ENCODE peak calls at places on chromosomes 4 and X, in nine cellular contexts. R is fibroblast of lung, U is neural progenitor cell, K is endothelial cell of umbilical vein, B is GM23338, F is DND-41, O is mammary epithelial cell, D is SK-N-SH, V is IMR-90. G is an unnamed sample.
A peak's percentile ranks its signal among the peaks of the same experiment; 100 is the strongest.

GRCh38 chr4:10582059-10582686 is 102.4 kb downstream of the CLNK start:
- DNase-seq in D (peak; percentile 27), F (peak; percentile 42), U (peak; percentile 60), O (peak; percentile 35), K (peak; percentile 56), V (peak; percentile 69), R (peak; percentile 37), B (peak; percentile 72), G (peak; percentile 77)

GRCh38 chr4:188444500-188444899 is 305.3 kb downstream of the TRIML1 start:
- DNase-seq in O (no peak), D (no peak), B (no peak), K (no peak), U (no peak), R (no peak), V (no peak), F (no peak), G (no peak)

GRCh38 chrX:14963447-14964236 is 90.4 kb downstream of the MOSPD2 start:
- DNase-seq in R (peak; percentile 75), F (no peak), U (no peak), B (no peak), K (peak; percentile 29), D (no peak), O (peak; percentile 90), V (peak; percentile 47), G (no peak)

GRCh38 chrX:111854778-111855490 is 21.0 kb upstream of the TRPC5OS start:
- DNase-seq in F (no peak), B (peak; percentile 51), D (peak; percentile 4), U (no peak), O (peak; percentile 17), K (no peak), V (peak; percentile 11), R (no peak), G (peak; percentile 54)

GRCh38 chr4:15498356-15498755 is 28.7 kb downstream of the CC2D2A start:
- DNase-seq in O (no peak), F (no peak), B (no peak), R (no peak), D (peak; percentile 48), V (no peak), U (no peak), K (no peak), G (no peak)

GRCh38 chr4:32268949-32269348 is 1548.8 kb downstream of the PCDH7 start:
- DNase-seq in F (no peak), B (no peak), U (no peak), O (peak; percentile 4), D (no peak), K (peak; percentile 21), V (no peak), R (peak; percentile 2), G (no peak)

GRCh38 chrX:107718156-107718621 is 57.4 kb downstream of the TSC22D3 start:
- DNase-seq in V (peak; percentile 78), U (peak; percentile 82), R (peak; percentile 58), D (peak; percentile 69), K (peak; percentile 68), B (peak; percentile 82), F (peak; percentile 71), O (peak; percentile 69), G (peak; percentile 92)

GRCh38 chrX:53256446-53257041 is 24.8 kb downstream of the IQSEC2 start:
- DNase-seq in O (no peak), D (peak; percentile 55), B (peak; percentile 38), V (no peak), K (no peak), R (no peak), F (no peak), U (peak; percentile 33), G (no peak)

GRCh38 chr4:113325876-113326615 is 276.6 kb downstream of the ANK2 start:
- DNase-seq in F (no peak), O (peak; percentile 34), R (no peak), D (no peak), U (no peak), K (no peak), B (no peak), V (no peak), G (no peak)

GRCh38 chrX:31580726-31581125 is 508.9 kb upstream of the FTHL17 start:
- DNase-seq in U (peak; percentile 4), B (peak; percentile 5), V (peak; percentile 52), K (peak; percentile 45), D (no peak), F (no peak), O (peak; percentile 56), R (peak; percentile 87), G (no peak)

GRCh38 chr4:53695540-53696463 is 104.5 kb upstream of the LNX1 start:
- DNase-seq in O (no peak), D (no peak), V (no peak), R (no peak), F (no peak), B (no peak), U (no peak), K (no peak), G (no peak)

GRCh38 chr4:48445704-48446103 is 37.4 kb upstream of the SLC10A4 start:
- DNase-seq in D (no peak), R (no peak), U (no peak), F (no peak), K (peak; percentile 13), V (peak; percentile 12), O (no peak), B (peak; percentile 58), G (peak; percentile 30)

GRCh38 chrX:72693477-72693876 is 20.6 kb downstream of the PHKA1 start:
- DNase-seq in O (no peak), B (no peak), D (no peak), F (no peak), K (no peak), V (no peak), U (no peak), R (no peak), G (no peak)

GRCh38 chrX:116378961-116379360 is 57.4 kb upstream of the SLC6A14 start:
- DNase-seq in V (no peak), O (peak; percentile 9), U (no peak), K (no peak), B (no peak), R (no peak), D (no peak), F (no peak), G (no peak)

GRCh38 chr4:146443525-146443924 is 78.2 kb downstream of the SLC10A7 start:
- DNase-seq in R (peak; percentile 11), O (no peak), K (no peak), D (no peak), B (no peak), F (no peak), V (no peak), U (no peak), G (no peak)

DNA sequence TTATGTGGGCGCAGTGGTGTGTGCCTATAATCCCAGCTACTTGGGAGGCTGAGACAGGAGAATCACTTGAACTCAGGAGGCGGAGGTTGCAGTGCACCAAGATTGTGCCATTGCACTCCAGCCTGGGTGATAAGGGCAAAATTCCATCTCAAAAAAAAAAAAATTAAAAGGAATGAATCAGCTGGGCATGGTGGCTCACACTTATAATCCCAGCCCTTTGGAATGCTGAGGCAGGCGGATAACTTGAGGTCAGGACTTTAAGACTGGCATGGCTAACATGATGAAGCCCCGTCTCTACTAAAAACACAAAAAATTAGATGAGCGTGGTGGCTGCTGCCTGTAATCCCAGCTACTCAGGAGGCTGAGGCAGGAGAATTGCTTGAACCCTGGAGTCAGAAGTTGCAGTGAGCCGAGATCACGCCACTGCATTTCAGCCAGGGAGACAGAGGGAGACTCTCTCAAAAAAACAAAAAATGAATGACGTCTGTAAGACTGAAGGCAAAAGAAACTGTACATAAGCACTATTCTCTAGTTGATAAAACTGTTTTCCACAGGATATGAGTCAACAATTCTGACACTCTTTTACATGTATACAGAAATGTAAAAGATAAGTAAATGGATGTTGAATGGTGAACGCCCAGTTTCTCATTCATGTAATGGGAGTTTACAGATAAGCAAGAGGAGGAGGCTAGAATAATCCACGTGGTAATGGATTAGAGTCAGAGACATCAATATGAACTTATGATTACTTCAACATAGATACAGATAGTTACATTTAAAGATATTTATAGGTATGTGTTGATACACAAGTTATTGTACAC is 22.2 kb downstream of the CENPC start:
- DNase-seq in U (no peak), R (peak; percentile 65), F (no peak), V (peak; percentile 71), K (peak; percentile 82), O (no peak), D (no peak), B (no peak), G (no peak)
- H3K4me3 ChIP-seq in U (no peak overlapping the region), R (no peak overlapping the region), F (no peak overlapping the region), V (no peak overlapping the region), K (no peak overlapping the region), O (no peak overlapping the region), D (no peak overlapping the region), B (no peak overlapping the region), G (no peak overlapping the region)

DNA sequence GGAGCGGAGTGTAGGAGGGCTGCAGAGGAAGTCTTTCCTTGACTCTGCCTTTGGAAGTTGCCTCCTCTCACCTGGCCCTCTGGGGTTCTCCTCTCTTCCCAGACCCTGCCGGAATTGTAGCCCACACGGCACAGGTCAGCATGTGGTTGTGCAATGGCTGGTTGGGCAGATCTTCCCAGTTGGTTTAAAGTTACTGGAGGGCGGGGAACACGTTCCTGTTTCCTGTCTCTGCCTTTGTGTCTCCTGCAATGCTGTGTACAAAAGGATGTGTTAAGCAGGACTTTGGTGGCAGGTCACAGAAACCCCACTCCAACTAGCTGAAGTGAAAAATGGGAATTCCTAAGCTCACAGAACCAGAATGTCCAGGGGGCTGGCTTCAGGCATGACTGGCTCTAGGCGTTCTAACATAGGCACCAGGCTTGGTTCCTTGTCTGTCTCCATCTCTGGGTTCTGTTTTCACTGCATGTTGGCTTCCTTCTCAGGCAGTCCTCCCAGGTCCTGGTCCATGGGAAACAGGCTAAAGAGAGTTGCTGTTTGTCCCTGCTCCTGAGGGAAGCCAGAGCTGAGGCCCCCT is 19.9 kb downstream of the SORCS2 start:
- DNase-seq in B (no peak), R (no peak), K (no peak), U (no peak), F (no peak), D (no peak), V (no peak), O (no peak), G (no peak)
- TF ChIP-seq CTCF in B (no peak), R (no peak), K (no peak), U (no peak), F (no peak), D (no peak), V (no peak), O (no peak), G (no peak)

DNA sequence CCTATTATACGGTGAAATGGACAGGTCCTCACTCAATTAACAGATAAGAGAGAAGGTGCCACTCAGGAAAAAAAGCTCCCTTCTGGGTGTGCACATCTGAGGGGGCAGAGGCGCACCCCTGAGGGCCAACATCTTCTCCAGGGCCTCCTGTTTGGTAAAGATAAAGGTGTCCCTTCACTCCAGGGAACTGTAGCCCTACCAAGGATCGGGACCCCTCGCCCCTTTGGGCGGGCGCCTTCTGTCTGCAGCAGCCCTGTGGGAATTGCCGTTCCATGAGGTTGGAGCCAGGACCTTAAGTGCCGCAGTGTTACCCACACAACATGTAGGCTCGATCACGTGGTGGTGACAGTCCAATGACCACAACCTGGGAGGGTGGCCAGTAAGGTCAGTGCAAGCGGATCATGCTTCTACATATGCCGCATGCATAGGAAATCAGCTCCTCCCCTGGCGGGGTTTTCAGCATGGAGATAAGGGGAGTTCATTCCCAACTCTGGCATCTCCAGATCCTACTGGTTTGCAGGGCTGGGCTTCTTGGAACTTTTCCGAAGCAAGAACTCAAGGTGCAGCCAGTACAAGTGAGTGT is 253.3 kb downstream of the EVC2 start:
- DNase-seq in K (no peak), V (no peak), U (no peak), B (no peak), R (no peak), D (no peak), F (no peak), O (no peak), G (no peak)
- H4K20me1 ChIP-seq in K (no peaks in the 10 kb centered on the region), V (no peaks in the 10 kb centered on the region), U (no peaks in the 10 kb centered on the region), B (no peaks in the 10 kb centered on the region), R (no peaks in the 10 kb centered on the region), D (no peaks in the 10 kb centered on the region), F (no peaks in the 10 kb centered on the region), O (no peaks in the 10 kb centered on the region), G (no peaks in the 10 kb centered on the region)

GRCh38 chrX:45758738-45759397 is 558.2 kb upstream of the DIPK2B start:
- DNase-seq in D (no peak), V (peak; percentile 49), U (no peak), B (no peak), O (peak; percentile 73), K (no peak), F (peak; percentile 50), R (peak; percentile 54), G (no peak)
- H3K4me3 ChIP-seq in D (peak overlapping the region; percentile 50), V (no peak overlapping the region), U (no peak overlapping the region), B (no peak overlapping the region), O (no peak overlapping the region), K (no peak overlapping the region), F (no peak overlapping the region), R (peak overlapping the region; percentile 25), G (no peak overlapping the region)

G was measured in hepatocyte.